ENCODE peak calls at places on chromosomes 7 and 10, in six cellular contexts. N, H, V, Y, C and R are unnamed samples.

GRCh38 chr7:138876326-138876725 is 78.3 kb upstream of the ATP6V0A4 start:
- DNase-seq in V (no peak), Y (no peak), N (no peak), C (no peak), H (no peak), R (no peak)

GRCh38 chr10:3772349-3773222 is 12.4 kb downstream of the KLF6 start:
- DNase-seq in H (no peak), Y (no peak), C (no peak), N (no peak), V (no peak), R (peak)

GRCh38 chr7:39721919-39722597 is 98.7 kb downstream of the RALA start:
- DNase-seq in N (no peak), Y (no peak), V (no peak), H (no peak), C (no peak), R (no peak)

GRCh38 chr7:77665161-77665560 is 31.1 kb upstream of the RSBN1L start:
- DNase-seq in C (no peak), N (no peak), V (no peak), H (no peak), Y (no peak), R (no peak)

GRCh38 chr7:120110169-120110568 is 162.8 kb upstream of the KCND2 start:
- DNase-seq in H (no peak), C (no peak), Y (no peak), N (no peak), V (no peak), R (no peak)

GRCh38 chr10:110500515-110500905 is 2.8 kb downstream of the DUSP5 start:
- DNase-seq in N (no peak), V (no peak), Y (no peak), C (no peak), H (no peak), R (peak)

GRCh38 chr10:61452229-61452651 is 941 bp downstream of the TMEM26 start:
- DNase-seq in Y (no peak), V (no peak), H (no peak), C (peak), N (no peak), R (no peak)

GRCh38 chr10:108465871-108466641 is 1301.5 kb upstream of the SORCS1 start:
- DNase-seq in Y (no peak), N (no peak), H (no peak), V (no peak), C (peak), R (peak)

GRCh38 chr7:47483604-47484273 is 98.2 kb downstream of the TNS3 start:
- DNase-seq in V (no peak), Y (no peak), C (peak), H (no peak), N (no peak), R (peak)

GRCh38 chr7:150340024-150340749 is 1.2 kb downstream of the RARRES2 start:
- DNase-seq in H (no peak), N (no peak), C (no peak), Y (peak), V (no peak), R (peak)

GRCh38 chr7:133703547-133703946 is 423.6 kb upstream of the LRGUK start:
- DNase-seq in V (no peak), N (no peak), Y (no peak), C (no peak), H (no peak), R (peak)

GRCh38 chr7:112654322-112655216 is 135.6 kb downstream of the TMEM168 start:
- DNase-seq in H (no peak), N (no peak), Y (no peak), V (no peak), C (no peak), R (peak)